ENCODE peak calls at places on chromosomes 12 and 14, in five cellular contexts. G is left lung, V is AG09319, P is mesothelial cell of epicardium, Z is heart right ventricle. T is an unnamed sample.

GRCh38 chr12:7012024-7012607 is 6.2 kb downstream of the LPCAT3 start:
- DNase-seq in G (no peak), V (no peak), P (no peak), Z (no peak), T (no peak)

GRCh38 chr12:45730842-45731336 is 1.4 kb downstream of the ARID2 start:
- DNase-seq in G (no peak), V (no peak), P (no peak), Z (no peak), T (no peak)

GRCh38 chr14:97010491-97011160 is 213.4 kb downstream of the VRK1 start:
- DNase-seq in G (no peak), V (no peak), P (no peak), Z (no peak), T (no peak)

GRCh38 chr14:88792572-88793258 is at the start of gene EML5:
- DNase-seq in G (peak; percentile 97), V (peak; percentile 52), P (peak; percentile 87), Z (peak; percentile 81), T (peak; percentile 61)

GRCh38 chr12:52581066-52581465 is 7.4 kb upstream of the KRT74 start:
- DNase-seq in G (no peak), V (no peak), P (no peak), Z (no peak), T (no peak)

GRCh38 chr12:110080410-110080809 is 32.1 kb upstream of the C12orf76 start:
- DNase-seq in G (no peak), V (no peak), P (no peak), Z (no peak), T (no peak)

GRCh38 chr14:89284368-89285058 is 132.5 kb downstream of the FOXN3 start:
- DNase-seq in G (no peak), V (peak; percentile 57), P (no peak), Z (no peak), T (no peak)

GRCh38 chr14:104724981-104725771 is 1.1 kb downstream of the ADSS1 start:
- DNase-seq in G (no peak), V (no peak), P (peak; percentile 45), Z (peak; percentile 76), T (no peak)

GRCh38 chr12:45713108-45713507 is 16.4 kb upstream of the ARID2 start:
- DNase-seq in G (no peak), V (no peak), P (no peak), Z (no peak), T (no peak)

GRCh38 chr14:93713726-93714405 is 74.4 kb downstream of the PRIMA1 start:
- DNase-seq in G (peak; percentile 59), V (no peak), P (no peak), Z (no peak), T (no peak)

GRCh38 chr12:31362115-31362758 is 36.3 kb upstream of the SINHCAF start:
- DNase-seq in G (no peak), V (no peak), P (no peak), Z (no peak), T (no peak)

GRCh38 chr14:79842270-79842669 is 369.0 kb downstream of the DIO2 start:
- DNase-seq in G (no peak), V (no peak), P (no peak), Z (no peak), T (no peak)

GRCh38 chr12:110330544-110330943 is 49.5 kb downstream of the ATP2A2 start:
- DNase-seq in G (no peak), V (no peak), P (no peak), Z (no peak), T (no peak)

T was measured in NCI-H1048.